ENCODE peak calls at places on chromosomes 6 and 20, in seven cellular contexts. O, W, Q, N, R, K and Z are unnamed samples. For H3K9me3, the result is how much of the 10 kb centered on the place peaks cover.

GRCh38 chr6:95431637-95432228 is 145.6 kb upstream of the MANEA start:
- DNase-seq in O (peak), W (peak), Q (peak), N (peak), R (no peak), K (peak), Z (no peak)

GRCh38 chr20:58690351-58690750 is 2.2 kb upstream of the NPEPL1 start:
- DNase-seq in O (no peak), W (no peak), Q (no peak), N (no peak), R (no peak), K (no peak), Z (no peak)

GRCh38 chr6:14216931-14217684 is 99.5 kb downstream of the CD83 start:
- DNase-seq in O (no peak), W (no peak), Q (no peak), N (no peak), R (no peak), K (no peak), Z (no peak)

GRCh38 chr6:15950962-15951569 is 177.8 kb upstream of the MYLIP start:
- DNase-seq in O (no peak), W (no peak), Q (no peak), N (no peak), R (no peak), K (no peak), Z (no peak)

GRCh38 chr6:27138837-27139752 is 108.4 kb upstream of the PRSS16 start:
- DNase-seq in O (no peak), W (peak), Q (no peak), N (no peak), R (no peak), K (peak), Z (no peak)

GRCh38 chr6:50062051-50062450 is 12.3 kb upstream of the DEFB112 start:
- DNase-seq in O (peak), W (no peak), Q (no peak), N (no peak), R (no peak), K (peak), Z (no peak)

GRCh38 chr20:20184149-20184548 is 131.8 kb downstream of the CFAP61 start:
- DNase-seq in O (no peak), W (no peak), Q (no peak), N (no peak), R (no peak), K (peak), Z (no peak)

GRCh38 chr6:164069352-164070022 is 655.0 kb downstream of the QKI start:
- DNase-seq in O (no peak), W (no peak), Q (no peak), N (no peak), R (peak), K (no peak), Z (peak)

GRCh38 chr6:83113258-83113657 is 45.8 kb downstream of the DOP1A start:
- DNase-seq in O (no peak), W (no peak), Q (no peak), N (no peak), R (no peak), K (no peak), Z (no peak)

GRCh38 chr6:156563710-156564109 is 213.5 kb upstream of the ARID1B start:
- DNase-seq in O (no peak), W (no peak), Q (no peak), N (no peak), R (no peak), K (no peak), Z (no peak)

GRCh38 chr20:17498641-17499040 is 32.5 kb downstream of the BFSP1 start:
- DNase-seq in O (no peak), W (no peak), Q (no peak), N (no peak), R (no peak), K (no peak), Z (no peak)

GRCh38 chr6:53945765-53946407 is 151.1 kb downstream of the LRRC1 start:
- DNase-seq in O (no peak), W (no peak), Q (no peak), N (no peak), R (no peak), K (no peak), Z (no peak)

GRCh38 chr6:139996253-139996834 is 621.9 kb upstream of the CITED2 start:
- DNase-seq in O (no peak), W (no peak), Q (no peak), N (no peak), R (no peak), K (peak), Z (no peak)

GRCh38 chr6:111171577-111172400 is 84.5 kb downstream of the SLC16A10 start:
- DNase-seq in O (peak), W (no peak), Q (no peak), N (no peak), R (no peak), K (no peak), Z (no peak)

GRCh38 chr6:45187841-45188240 is 140.3 kb upstream of the RUNX2 start:
- DNase-seq in O (peak), W (no peak), Q (no peak), N (no peak), R (no peak), K (no peak), Z (no peak)

GRCh38 chr6:122887941-122888340 is 98.9 kb downstream of the SMPDL3A start:
- DNase-seq in O (no peak), W (no peak), Q (no peak), N (no peak), R (no peak), K (no peak), Z (no peak)

GRCh38 chr6:38715016-38715809 is at the start of gene DNAH8:
- DNase-seq in O (no peak), W (no peak), Q (no peak), N (no peak), R (no peak), K (no peak), Z (no peak)

GRCh38 chr6:52352239-52353008 is 9.5 kb upstream of the PAQR8 start:
- DNase-seq in O (peak), W (peak), Q (no peak), N (peak), R (peak), K (peak), Z (no peak)

DNA sequence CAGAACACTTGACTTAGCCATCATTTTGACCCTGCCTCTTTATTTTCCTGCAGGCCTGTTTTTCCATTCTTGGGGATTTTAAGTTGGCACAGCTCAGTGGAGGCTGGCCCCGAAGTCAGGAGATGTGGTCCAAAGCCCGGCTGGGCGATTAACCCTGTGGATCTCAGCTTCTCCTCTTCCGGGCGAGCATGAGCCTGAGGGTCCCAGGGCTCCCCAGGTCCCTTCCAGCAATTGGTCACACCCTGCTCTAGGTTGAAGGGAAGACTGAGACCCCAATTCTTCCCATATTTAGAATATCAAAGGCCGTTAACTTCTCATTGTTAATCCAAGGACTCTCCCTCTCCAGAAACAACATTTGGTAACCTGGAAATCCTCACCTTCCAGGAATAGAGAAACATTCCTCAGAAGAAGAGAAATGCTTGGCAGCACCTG is 2.3 kb downstream of the THBS2 start:
- DNase-seq in O (no peak), W (no peak), Q (no peak), N (no peak), R (peak), K (no peak), Z (no peak)
- H3K4me3 ChIP-seq in O (no peak), W (no peak), Q (no peak), N (no peak), R (peak), K (no peak), Z (peak)

GRCh38 chr20:43800186-43800585 is 73.4 kb upstream of the GTSF1L start:
- DNase-seq in O (no peak), W (no peak), Q (no peak), N (no peak), R (no peak), K (no peak), Z (no peak)

GRCh38 chr20:43809206-43809819 is 82.5 kb upstream of the GTSF1L start:
- DNase-seq in O (no peak), W (no peak), Q (no peak), N (no peak), R (no peak), K (no peak), Z (no peak)

GRCh38 chr20:43799741-43800140 is 72.9 kb upstream of the GTSF1L start:
- DNase-seq in O (no peak), W (no peak), Q (no peak), N (no peak), R (no peak), K (no peak), Z (no peak)

GRCh38 chr20:43803276-43803675 is 76.5 kb upstream of the GTSF1L start:
- DNase-seq in O (no peak), W (no peak), Q (no peak), N (no peak), R (no peak), K (no peak), Z (no peak)

DNA sequence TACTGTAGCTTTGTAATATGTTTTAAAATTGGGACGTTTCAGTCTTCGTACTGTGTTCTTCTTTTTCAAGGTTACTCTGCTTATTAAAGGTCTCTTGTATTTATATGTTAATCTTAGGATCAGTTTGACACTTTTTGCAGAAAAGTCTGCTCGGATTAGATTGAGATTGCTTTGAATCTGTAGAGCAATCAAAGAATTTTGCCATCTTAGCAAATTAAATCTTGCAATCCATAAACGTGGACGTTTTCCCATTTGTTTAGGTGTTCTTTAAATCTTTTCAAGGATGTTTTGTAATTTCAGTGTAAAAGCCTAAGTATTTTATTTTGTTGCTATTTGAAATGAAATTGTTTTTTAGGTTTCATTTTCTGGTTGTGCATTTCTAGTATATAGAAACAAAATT is 78.0 kb upstream of the GTSF1L start:
- DNase-seq in O (no peak), W (no peak), Q (no peak), N (no peak), R (no peak), K (no peak), Z (no peak)
- H3K9me3 ChIP-seq in O (under half), W (under half), Q (under half), N (under half), R (under half), K (under half), Z (under half)

GRCh38 chr20:46364670-46365482 is 41.5 kb downstream of the ELMO2 start:
- DNase-seq in O (no peak), W (no peak), Q (no peak), N (no peak), R (peak), K (no peak), Z (no peak)
- H3K4me3 ChIP-seq in O (peak), W (peak), Q (peak), N (peak), R (peak), K (peak), Z (peak)

GRCh38 chr20:57589123-57589727 is 28.3 kb downstream of the PCK1 start:
- DNase-seq in O (no peak), W (no peak), Q (no peak), N (no peak), R (no peak), K (no peak), Z (no peak)
- H3K9me3 ChIP-seq in O (under half), W (under half), Q (under half), N (under half), R (under half), K (under half), Z (under half)

GRCh38 chr6:117681321-117681720 is 6.1 kb downstream of the NUS1 start:
- DNase-seq in O (no peak), W (no peak), Q (no peak), N (no peak), R (no peak), K (no peak), Z (no peak)

GRCh38 chr6:117676577-117677218 is 1.4 kb downstream of the NUS1 start:
- DNase-seq in O (no peak), W (no peak), Q (no peak), N (no peak), R (no peak), K (no peak), Z (no peak)

GRCh38 chr6:117674991-117675657 is at the start of gene NUS1:
- DNase-seq in O (peak), W (peak), Q (peak), N (peak), R (peak), K (peak), Z (peak)

GRCh38 chr6:117674503-117674902 is 766 bp upstream of the NUS1 start:
- DNase-seq in O (no peak), W (no peak), Q (no peak), N (no peak), R (no peak), K (no peak), Z (no peak)

GRCh38 chr6:117677553-117678131 is 2.4 kb downstream of the NUS1 start:
- DNase-seq in O (peak), W (no peak), Q (no peak), N (no peak), R (no peak), K (no peak), Z (no peak)
- H3K4me3 ChIP-seq in O (peak), W (no peak), Q (no peak), N (no peak), R (no peak), K (no peak), Z (peak)

GRCh38 chr20:61988665-61989064 is 77.0 kb downstream of the TAF4 start:
- DNase-seq in O (no peak), W (no peak), Q (no peak), N (no peak), R (no peak), K (no peak), Z (no peak)

GRCh38 chr20:61991476-61991875 is 74.2 kb downstream of the TAF4 start:
- DNase-seq in O (no peak), W (no peak), Q (no peak), N (no peak), R (no peak), K (peak), Z (no peak)

GRCh38 chr20:61986762-61987321 is 78.8 kb downstream of the TAF4 start:
- DNase-seq in O (no peak), W (no peak), Q (no peak), N (no peak), R (peak), K (no peak), Z (no peak)

GRCh38 chr20:61990484-61990883 is 75.2 kb downstream of the TAF4 start:
- DNase-seq in O (no peak), W (no peak), Q (no peak), N (no peak), R (no peak), K (no peak), Z (no peak)

DNA sequence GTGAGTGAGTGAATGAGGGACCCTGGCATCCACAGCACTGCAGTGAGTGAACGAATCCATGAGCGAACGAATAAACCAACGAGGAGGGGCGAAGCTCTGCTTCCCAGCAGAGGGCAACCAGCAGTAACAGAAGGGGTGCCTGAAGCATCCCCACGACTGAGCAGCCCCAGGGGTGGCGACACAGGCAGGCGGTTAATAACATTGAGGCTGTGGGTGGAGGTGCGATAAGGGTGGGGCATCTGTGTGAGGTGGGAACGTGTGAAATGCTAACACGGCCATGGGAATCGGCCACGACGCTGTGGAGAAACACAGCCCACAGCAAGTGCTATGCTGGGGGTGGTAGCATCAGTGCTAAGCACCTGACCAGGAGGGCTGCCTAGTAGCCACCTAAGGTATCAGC is 75.9 kb downstream of the TAF4 start:
- DNase-seq in O (no peak), W (no peak), Q (no peak), N (no peak), R (no peak), K (no peak), Z (no peak)
- H3K9me3 ChIP-seq in O (under half), W (under half), Q (under half), N (under half), R (under half), K (under half), Z (under half)

GRCh38 chr20:14918981-14919380 is 581.6 kb upstream of the FLRT3 start:
- DNase-seq in O (no peak), W (no peak), Q (no peak), N (no peak), R (no peak), K (no peak), Z (no peak)
- H3K4me3 ChIP-seq in O (no peak), W (no peak), Q (no peak), N (no peak), R (no peak), K (no peak), Z (no peak)

DNA sequence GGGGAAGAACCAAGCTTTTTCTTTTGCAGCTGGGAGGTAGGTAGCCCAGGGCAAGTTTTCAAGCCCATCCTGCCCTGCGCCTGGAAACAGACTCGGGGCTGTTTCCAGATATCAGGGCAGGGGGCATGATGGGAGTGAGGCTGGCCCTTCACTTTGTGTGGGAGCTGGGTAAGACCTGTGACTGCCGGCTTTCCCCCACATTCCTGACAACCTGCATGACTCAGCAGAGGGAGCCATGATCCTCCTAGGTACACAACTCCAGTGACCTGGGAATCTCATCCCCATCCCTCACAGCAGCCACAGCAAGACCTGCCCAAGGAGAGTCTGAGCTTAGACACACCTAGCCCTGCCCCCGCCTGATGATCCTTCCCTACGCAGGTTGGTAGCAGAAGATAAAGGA is 280.8 kb downstream of the SOX4 start:
- DNase-seq in O (no peak), W (no peak), Q (no peak), N (no peak), R (no peak), K (peak), Z (no peak)
- H3K9me3 ChIP-seq in O (under half), W (under half), Q (under half), N (under half), R (under half), K (under half), Z (under half)